ENCODE peak calls at places on chromosomes 12 and 14, in eight cellular contexts. M is foreskin fibroblast, Z is left lung, G is HFFc6, V is esophagus squamous epithelium, J is HCT116, F is left ventricle myocardium inferior, L is RWPE1. D is an unnamed sample.

GRCh38 chr12:92502417-92503028 is 200.3 kb upstream of the PLEKHG7 start:
- DNase-seq in M (no peak), Z (no peak), G (no peak), V (no peak), J (no peak), F (no peak), L (no peak), D (peak; percentile 69)

GRCh38 chr12:42180990-42181611 is 36.4 kb upstream of the GXYLT1 start:
- DNase-seq in M (peak; percentile 33), Z (no peak), G (no peak), V (no peak), J (no peak), F (no peak), L (no peak), D (no peak)

GRCh38 chr14:96037891-96038557 is 1.1 kb upstream of the C14orf132 start:
- DNase-seq in M (peak; percentile 52), Z (peak; percentile 74), G (peak; percentile 48), V (no peak), J (peak; percentile 74), F (peak; percentile 40), L (peak; percentile 60), D (no peak)

GRCh38 chr14:69877492-69877891 is 1.7 kb upstream of the SMOC1 start:
- DNase-seq in M (no peak), Z (no peak), G (no peak), V (no peak), J (peak; percentile 29), F (no peak), L (no peak), D (peak; percentile 6)

GRCh38 chr12:119911147-119911546 is 34.0 kb upstream of the CIT start:
- DNase-seq in M (peak; percentile 73), Z (no peak), G (peak; percentile 69), V (no peak), J (no peak), F (no peak), L (no peak), D (no peak)

GRCh38 chr14:41385787-41386186 is 220.9 kb upstream of the LRFN5 start:
- DNase-seq in M (no peak), Z (no peak), G (no peak), V (no peak), J (no peak), F (no peak), L (no peak), D (no peak)

GRCh38 chr12:109915171-109916040 is 15.3 kb downstream of the TCHP start:
- DNase-seq in M (no peak), Z (no peak), G (no peak), V (no peak), J (no peak), F (no peak), L (no peak), D (no peak)

GRCh38 chr14:61950340-61950739 is 188.1 kb downstream of the SNAPC1 start:
- DNase-seq in M (peak; percentile 59), Z (no peak), G (no peak), V (no peak), J (no peak), F (no peak), L (no peak), D (no peak)

GRCh38 chr12:50937653-50938052 is 14.7 kb upstream of the HIGD1C start:
- DNase-seq in M (no peak), Z (no peak), G (no peak), V (no peak), J (no peak), F (no peak), L (no peak), D (peak; percentile 47)

GRCh38 chr12:39872425-39872824 is 233.5 kb downstream of the SLC2A13 start:
- DNase-seq in M (no peak), Z (no peak), G (no peak), V (no peak), J (no peak), F (no peak), L (no peak), D (no peak)

GRCh38 chr14:78904094-78904493 is 733.9 kb downstream of the NRXN3 start:
- DNase-seq in M (no peak), Z (no peak), G (no peak), V (no peak), J (no peak), F (no peak), L (no peak), D (no peak)

GRCh38 chr14:39102265-39102968 is 618 bp downstream of the SEC23A start:
- DNase-seq in M (peak; percentile 25), Z (no peak), G (peak; percentile 18), V (no peak), J (no peak), F (peak; percentile 20), L (peak; percentile 24), D (no peak)

GRCh38 chr14:35827678-35828472 is 1.7 kb downstream of the BRMS1L start:
- DNase-seq in M (no peak), Z (no peak), G (no peak), V (no peak), J (no peak), F (no peak), L (no peak), D (no peak)

GRCh38 chr14:35825968-35826217 is 245 bp upstream of the BRMS1L start:
- DNase-seq in M (no peak), Z (no peak), G (no peak), V (no peak), J (no peak), F (no peak), L (no peak), D (no peak)

GRCh38 chr14:35826952-35827416 is 846 bp downstream of the BRMS1L start:
- DNase-seq in M (no peak), Z (no peak), G (no peak), V (no peak), J (no peak), F (no peak), L (no peak), D (no peak)

GRCh38 chr14:35829449-35829848 is 3.3 kb downstream of the BRMS1L start:
- DNase-seq in M (no peak), Z (no peak), G (no peak), V (no peak), J (no peak), F (no peak), L (no peak), D (no peak)

DNA sequence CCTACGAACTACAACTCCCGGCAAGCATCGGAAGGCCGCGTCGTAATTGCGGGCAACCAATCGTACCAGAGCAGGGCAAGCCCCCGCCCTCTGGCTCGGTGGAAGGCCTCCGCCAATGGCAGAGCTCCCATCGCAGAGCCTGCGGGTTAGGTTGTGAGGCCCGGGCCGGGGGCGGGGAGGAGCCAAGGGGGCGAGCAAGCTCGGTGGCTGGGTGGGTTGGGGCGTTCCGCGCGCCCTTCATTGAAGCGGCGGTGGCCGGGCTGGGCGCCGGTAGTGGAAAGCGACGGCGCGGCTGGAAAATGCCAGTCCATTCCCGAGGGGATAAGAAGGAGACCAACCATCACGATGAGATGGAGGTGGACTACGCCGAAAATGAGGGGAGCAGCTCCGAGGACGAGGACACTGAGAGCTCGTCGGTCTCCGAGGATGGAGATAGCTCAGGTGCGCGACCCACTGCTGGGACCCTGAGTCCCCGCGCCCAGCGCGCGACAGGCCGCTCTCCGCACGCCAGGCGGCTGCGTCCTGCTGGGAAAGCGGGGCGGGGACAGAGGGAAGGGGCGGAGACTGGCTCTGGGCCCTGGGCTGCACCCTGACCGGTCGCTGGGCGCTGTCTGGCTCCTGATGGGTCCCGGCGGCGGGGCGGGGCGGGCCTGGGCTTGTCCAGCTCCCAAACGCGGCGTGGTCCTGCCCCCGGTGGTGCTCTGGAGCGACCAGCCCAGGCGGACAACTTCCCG is at the start of gene BRMS1L:
- DNase-seq in M (peak; percentile 99), Z (peak; percentile 99), G (peak; percentile 98), V (peak; percentile 96), J (peak; percentile 95), F (peak; percentile 99), L (peak; percentile 97), D (peak; percentile 99)
- TF ChIP-seq CTCF in M (no peak), Z (no peak), G (no peak), V (no peak), J (no peak), F (peak; percentile 49), L (no peak), D (no peak)

GRCh38 chr14:94005324-94005723 is 8.2 kb downstream of the CCDC197 start:
- DNase-seq in M (no peak), Z (no peak), G (no peak), V (no peak), J (no peak), F (no peak), L (no peak), D (peak; percentile 51)
- TF ChIP-seq CTCF in M (peak; percentile 45), Z (peak; percentile 18), G (peak; percentile 72), V (no peak), J (peak; percentile 24), F (peak; percentile 46), L (no peak), D (peak; percentile 82)

GRCh38 chr12:19093218-19093617 is 36.3 kb upstream of the PLEKHA5 start:
- DNase-seq in M (no peak), Z (no peak), G (no peak), V (no peak), J (no peak), F (no peak), L (no peak), D (no peak)

GRCh38 chr12:19084547-19084946 is 45.0 kb upstream of the PLEKHA5 start:
- DNase-seq in M (no peak), Z (no peak), G (no peak), V (no peak), J (no peak), F (no peak), L (no peak), D (no peak)

GRCh38 chr12:19085090-19085489 is 44.4 kb upstream of the PLEKHA5 start:
- DNase-seq in M (no peak), Z (no peak), G (no peak), V (no peak), J (no peak), F (no peak), L (no peak), D (no peak)

GRCh38 chr12:19088576-19088975 is 41.0 kb upstream of the PLEKHA5 start:
- DNase-seq in M (no peak), Z (no peak), G (no peak), V (no peak), J (no peak), F (no peak), L (no peak), D (no peak)
- TF ChIP-seq CTCF in M (no peak), Z (no peak), G (no peak), V (no peak), J (no peak), F (no peak), L (no peak), D (no peak)

GRCh38 chr12:19179986-19180385 is 50.5 kb downstream of the PLEKHA5 start:
- DNase-seq in M (no peak), Z (no peak), G (no peak), V (no peak), J (no peak), F (no peak), L (no peak), D (no peak)

GRCh38 chr12:19183121-19183838 is 53.7 kb downstream of the PLEKHA5 start:
- DNase-seq in M (no peak), Z (no peak), G (peak; percentile 38), V (no peak), J (no peak), F (no peak), L (no peak), D (no peak)

GRCh38 chr12:19185262-19185929 is 55.9 kb downstream of the PLEKHA5 start:
- DNase-seq in M (no peak), Z (no peak), G (no peak), V (no peak), J (no peak), F (no peak), L (no peak), D (no peak)

GRCh38 chr12:19177754-19178153 is 48.2 kb downstream of the PLEKHA5 start:
- DNase-seq in M (peak; percentile 20), Z (no peak), G (peak; percentile 38), V (no peak), J (no peak), F (no peak), L (no peak), D (no peak)

GRCh38 chr12:19181666-19182426 is 52.3 kb downstream of the PLEKHA5 start:
- DNase-seq in M (no peak), Z (no peak), G (no peak), V (no peak), J (no peak), F (no peak), L (no peak), D (no peak)
- TF ChIP-seq CTCF in M (peak; percentile 19), Z (no peak), G (peak; percentile 72), V (no peak), J (no peak), F (no peak), L (no peak), D (peak; percentile 52)

D was measured in OCI-LY7.